ENCODE peak calls at places on chromosomes 13 and 19, in five cellular contexts. One of them, this sample, is unnamed.

GRCh38 chr19:6678690-6679109 is 8.7 kb upstream of the TNFSF14 start:
- DNase-seq in endothelial cell: no peak
- DNase-seq in kidney epithelial cell: no peak
- DNase-seq in CD8-positive, alpha-beta T cell: no peak
- DNase-seq in upper lobe of left lung: no peak
- DNase-seq in this sample: no peak

GRCh38 chr19:57002765-57003164 is 117.0 kb upstream of the USP29 start:
- DNase-seq in endothelial cell: no peak
- DNase-seq in kidney epithelial cell: no peak
- DNase-seq in CD8-positive, alpha-beta T cell: no peak
- DNase-seq in upper lobe of left lung: no peak
- DNase-seq in this sample: no peak

GRCh38 chr19:38245826-38246498 is 10.2 kb downstream of the PPP1R14A start:
- DNase-seq in endothelial cell: no peak
- DNase-seq in kidney epithelial cell: no peak
- DNase-seq in CD8-positive, alpha-beta T cell: no peak
- DNase-seq in upper lobe of left lung: no peak
- DNase-seq in this sample: no peak

GRCh38 chr19:39502640-39503417 is 4.1 kb downstream of the DLL3 start:
- DNase-seq in endothelial cell: peak
- DNase-seq in kidney epithelial cell: no peak
- DNase-seq in CD8-positive, alpha-beta T cell: peak
- DNase-seq in upper lobe of left lung: peak
- DNase-seq in this sample: peak

GRCh38 chr19:16035601-16036297 is 40.5 kb upstream of the TPM4 start:
- DNase-seq in endothelial cell: no peak
- DNase-seq in kidney epithelial cell: no peak
- DNase-seq in CD8-positive, alpha-beta T cell: no peak
- DNase-seq in upper lobe of left lung: peak
- DNase-seq in this sample: no peak

GRCh38 chr13:100533588-100534041 is 55.0 kb downstream of the GGACT start:
- DNase-seq in endothelial cell: no peak
- DNase-seq in kidney epithelial cell: no peak
- DNase-seq in CD8-positive, alpha-beta T cell: peak
- DNase-seq in upper lobe of left lung: peak
- DNase-seq in this sample: no peak

GRCh38 chr13:74129500-74130144 is 4.6 kb downstream of the KLF12 start:
- DNase-seq in endothelial cell: no peak
- DNase-seq in kidney epithelial cell: no peak
- DNase-seq in CD8-positive, alpha-beta T cell: peak
- DNase-seq in upper lobe of left lung: no peak
- DNase-seq in this sample: no peak

GRCh38 chr19:49847731-49848696 is 2.9 kb upstream of the PTOV1 start:
- DNase-seq in endothelial cell: no peak
- DNase-seq in kidney epithelial cell: peak
- DNase-seq in CD8-positive, alpha-beta T cell: no peak
- DNase-seq in upper lobe of left lung: no peak
- DNase-seq in this sample: no peak

GRCh38 chr13:59086147-59086546 is 1077.6 kb downstream of the DIAPH3 start:
- DNase-seq in endothelial cell: no peak
- DNase-seq in kidney epithelial cell: peak
- DNase-seq in CD8-positive, alpha-beta T cell: no peak
- DNase-seq in upper lobe of left lung: no peak
- DNase-seq in this sample: no peak

GRCh38 chr13:113357529-113357928 is 6.4 kb downstream of the GRTP1 start:
- DNase-seq in endothelial cell: no peak
- DNase-seq in kidney epithelial cell: peak
- DNase-seq in CD8-positive, alpha-beta T cell: no peak
- DNase-seq in upper lobe of left lung: no peak
- DNase-seq in this sample: no peak

GRCh38 chr13:96994030-96994848 is at the start of gene OXGR1:
- DNase-seq in endothelial cell: no peak
- DNase-seq in kidney epithelial cell: no peak
- DNase-seq in CD8-positive, alpha-beta T cell: no peak
- DNase-seq in upper lobe of left lung: peak
- DNase-seq in this sample: no peak

GRCh38 chr13:110062077-110062776 is 244.7 kb downstream of the COL4A1 start:
- DNase-seq in endothelial cell: no peak
- DNase-seq in kidney epithelial cell: peak
- DNase-seq in CD8-positive, alpha-beta T cell: no peak
- DNase-seq in upper lobe of left lung: peak
- DNase-seq in this sample: no peak

GRCh38 chr19:43625918-43626579 is 6.6 kb upstream of the ZNF428 start:
- DNase-seq in endothelial cell: no peak
- DNase-seq in kidney epithelial cell: no peak
- DNase-seq in CD8-positive, alpha-beta T cell: no peak
- DNase-seq in upper lobe of left lung: no peak
- DNase-seq in this sample: no peak

GRCh38 chr19:18646535-18647370 is 9.9 kb downstream of the KLHL26 start:
- DNase-seq in endothelial cell: no peak
- DNase-seq in kidney epithelial cell: no peak
- DNase-seq in CD8-positive, alpha-beta T cell: no peak
- DNase-seq in upper lobe of left lung: no peak
- DNase-seq in this sample: no peak

GRCh38 chr19:7787141-7787540 is 24.1 kb downstream of the CLEC4M start:
- DNase-seq in endothelial cell: no peak
- DNase-seq in kidney epithelial cell: no peak
- DNase-seq in CD8-positive, alpha-beta T cell: no peak
- DNase-seq in upper lobe of left lung: no peak
- DNase-seq in this sample: no peak

GRCh38 chr19:918152-918437 is 962 bp downstream of the KISS1R start:
- DNase-seq in endothelial cell: no peak
- DNase-seq in kidney epithelial cell: no peak
- DNase-seq in CD8-positive, alpha-beta T cell: no peak
- DNase-seq in upper lobe of left lung: no peak
- DNase-seq in this sample: no peak

GRCh38 chr19:6060600-6061391 is 49.5 kb downstream of the RFX2 start:
- DNase-seq in endothelial cell: no peak
- DNase-seq in kidney epithelial cell: peak
- DNase-seq in CD8-positive, alpha-beta T cell: peak
- DNase-seq in upper lobe of left lung: no peak
- DNase-seq in this sample: no peak

GRCh38 chr19:58385313-58386165 is 1.5 kb upstream of the RPS5 start:
- DNase-seq in endothelial cell: no peak
- DNase-seq in kidney epithelial cell: no peak
- DNase-seq in CD8-positive, alpha-beta T cell: no peak
- DNase-seq in upper lobe of left lung: no peak
- DNase-seq in this sample: no peak

GRCh38 chr19:18107235-18108083 is 9.9 kb downstream of the MAST3 start:
- DNase-seq in endothelial cell: no peak
- DNase-seq in kidney epithelial cell: no peak
- DNase-seq in CD8-positive, alpha-beta T cell: no peak
- DNase-seq in upper lobe of left lung: no peak
- DNase-seq in this sample: no peak

GRCh38 chr19:29878973-29879654 is 62.9 kb upstream of the URI1 start:
- DNase-seq in endothelial cell: no peak
- DNase-seq in kidney epithelial cell: no peak
- DNase-seq in CD8-positive, alpha-beta T cell: no peak
- DNase-seq in upper lobe of left lung: no peak
- DNase-seq in this sample: no peak

GRCh38 chr13:101516262-101516661 is 63.8 kb downstream of the ITGBL1 start:
- DNase-seq in endothelial cell: no peak
- DNase-seq in kidney epithelial cell: no peak
- DNase-seq in CD8-positive, alpha-beta T cell: no peak
- DNase-seq in upper lobe of left lung: no peak
- DNase-seq in this sample: no peak

GRCh38 chr19:34654796-34655195 is 22.2 kb downstream of the SCGB2B2 start:
- DNase-seq in endothelial cell: no peak
- DNase-seq in kidney epithelial cell: no peak
- DNase-seq in CD8-positive, alpha-beta T cell: no peak
- DNase-seq in upper lobe of left lung: no peak
- DNase-seq in this sample: no peak

GRCh38 chr19:3544054-3544376 is 5.0 kb downstream of the TEKTIP1 start:
- DNase-seq in endothelial cell: no peak
- DNase-seq in kidney epithelial cell: no peak
- DNase-seq in CD8-positive, alpha-beta T cell: no peak
- DNase-seq in upper lobe of left lung: peak
- DNase-seq in this sample: no peak

GRCh38 chr19:4577020-4577782 is 17.7 kb upstream of the SEMA6B start:
- DNase-seq in endothelial cell: no peak
- DNase-seq in kidney epithelial cell: no peak
- DNase-seq in CD8-positive, alpha-beta T cell: no peak
- DNase-seq in upper lobe of left lung: no peak
- DNase-seq in this sample: no peak

GRCh38 chr19:44356383-44357111 is at the start of gene ZNF112:
- DNase-seq in endothelial cell: peak
- DNase-seq in kidney epithelial cell: peak
- DNase-seq in CD8-positive, alpha-beta T cell: no peak
- DNase-seq in upper lobe of left lung: peak
- DNase-seq in this sample: peak

GRCh38 chr19:34232566-34233481 is 21.5 kb upstream of the GARRE1 start:
- DNase-seq in endothelial cell: no peak
- DNase-seq in kidney epithelial cell: peak
- DNase-seq in CD8-positive, alpha-beta T cell: no peak
- DNase-seq in upper lobe of left lung: no peak
- DNase-seq in this sample: no peak

GRCh38 chr19:45881909-45882528 is 3.9 kb downstream of the IRF2BP1 start:
- DNase-seq in endothelial cell: no peak
- DNase-seq in kidney epithelial cell: no peak
- DNase-seq in CD8-positive, alpha-beta T cell: no peak
- DNase-seq in upper lobe of left lung: no peak
- DNase-seq in this sample: no peak

GRCh38 chr19:10740798-10741197 is 22.9 kb downstream of the DNM2 start:
- DNase-seq in endothelial cell: no peak
- DNase-seq in kidney epithelial cell: no peak
- DNase-seq in CD8-positive, alpha-beta T cell: no peak
- DNase-seq in upper lobe of left lung: no peak
- DNase-seq in this sample: no peak

GRCh38 chr19:3961007-3961406 is 9.9 kb downstream of the DAPK3 start:
- DNase-seq in endothelial cell: no peak
- DNase-seq in kidney epithelial cell: no peak
- DNase-seq in CD8-positive, alpha-beta T cell: no peak
- DNase-seq in upper lobe of left lung: peak
- DNase-seq in this sample: no peak

GRCh38 chr13:42652642-42653415 is 78.9 kb downstream of the TNFSF11 start:
- DNase-seq in endothelial cell: no peak
- DNase-seq in kidney epithelial cell: no peak
- DNase-seq in CD8-positive, alpha-beta T cell: no peak
- DNase-seq in upper lobe of left lung: no peak
- DNase-seq in this sample: no peak

GRCh38 chr13:97028441-97029299 is 34.4 kb upstream of the OXGR1 start:
- DNase-seq in endothelial cell: peak
- DNase-seq in kidney epithelial cell: no peak
- DNase-seq in CD8-positive, alpha-beta T cell: peak
- DNase-seq in upper lobe of left lung: peak
- DNase-seq in this sample: no peak

DNA sequence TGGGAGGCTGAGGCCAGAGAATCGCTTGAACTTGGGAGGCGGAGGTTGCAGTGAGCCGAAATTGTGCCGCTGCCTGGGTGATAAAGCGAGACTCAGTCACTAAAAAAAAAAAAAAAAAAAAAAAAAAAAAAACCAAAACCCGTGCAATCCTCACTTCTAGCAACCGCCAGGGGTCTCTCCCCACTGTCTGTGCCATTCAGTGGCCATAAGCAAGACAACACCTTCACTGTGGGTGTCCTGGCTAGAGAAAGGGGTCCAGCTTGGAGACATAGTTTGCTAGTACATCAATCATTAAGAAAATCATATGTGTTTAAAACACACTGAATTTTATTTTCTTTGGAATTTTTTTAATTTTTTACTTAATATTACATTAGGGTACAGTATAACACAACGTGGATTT is 68.2 kb downstream of the RASL11A start:
- DNase-seq in endothelial cell: peak
- DNase-seq in kidney epithelial cell: no peak
- DNase-seq in CD8-positive, alpha-beta T cell: no peak
- DNase-seq in upper lobe of left lung: no peak
- DNase-seq in this sample: no peak
- TF ChIP-seq CTCF in endothelial cell: no peak
- TF ChIP-seq CTCF in kidney epithelial cell: peak
- TF ChIP-seq CTCF in CD8-positive, alpha-beta T cell: no peak
- TF ChIP-seq CTCF in upper lobe of left lung: no peak
- TF ChIP-seq CTCF in this sample: no peak

DNA sequence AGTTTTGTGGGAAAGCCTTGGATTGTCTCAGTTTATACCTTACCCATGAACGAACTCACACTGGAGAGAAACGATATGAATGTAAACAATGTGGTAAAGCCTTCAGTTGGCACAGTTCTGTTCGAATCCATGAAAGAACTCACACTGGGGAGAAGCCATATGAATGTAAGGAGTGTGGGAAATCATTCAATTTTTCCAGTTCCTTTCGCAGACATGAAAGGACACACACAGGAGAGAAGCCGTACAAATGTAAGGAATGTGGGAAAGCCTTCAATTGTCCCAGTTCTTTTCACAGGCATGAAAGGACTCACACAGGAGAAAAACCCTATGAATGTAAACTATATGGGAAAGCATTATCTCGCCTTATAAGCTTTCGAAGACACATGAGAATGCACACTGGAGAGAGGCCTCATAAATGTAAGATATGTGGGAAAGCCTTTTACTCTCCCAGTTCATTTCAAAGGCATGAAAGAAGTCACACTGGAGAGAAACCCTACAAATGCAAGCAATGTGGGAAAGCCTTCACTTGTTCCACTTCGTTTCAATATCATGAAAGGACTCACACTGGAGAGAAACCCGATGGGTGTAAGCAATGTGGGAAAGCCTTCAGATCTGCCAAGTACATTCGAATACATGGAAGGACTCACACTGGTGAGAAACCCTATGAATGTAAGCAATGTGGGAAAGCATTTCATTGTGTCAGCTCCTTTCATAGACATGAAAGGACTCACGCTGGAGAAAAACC is 7.5 kb upstream of the ZNF440 start:
- DNase-seq in endothelial cell: no peak
- DNase-seq in kidney epithelial cell: no peak
- DNase-seq in CD8-positive, alpha-beta T cell: no peak
- DNase-seq in upper lobe of left lung: no peak
- DNase-seq in this sample: no peak
- TF ChIP-seq CTCF in endothelial cell: no peak
- TF ChIP-seq CTCF in kidney epithelial cell: no peak
- TF ChIP-seq CTCF in CD8-positive, alpha-beta T cell: no peak
- TF ChIP-seq CTCF in upper lobe of left lung: no peak
- TF ChIP-seq CTCF in this sample: no peak

GRCh38 chr13:55516610-55517009 is 1624.1 kb upstream of the PRR20A start:
- DNase-seq in endothelial cell: no peak
- DNase-seq in kidney epithelial cell: no peak
- DNase-seq in CD8-positive, alpha-beta T cell: no peak
- DNase-seq in upper lobe of left lung: no peak
- DNase-seq in this sample: no peak

GRCh38 chr13:55517312-55517711 is 1623.4 kb upstream of the PRR20A start:
- DNase-seq in endothelial cell: peak
- DNase-seq in kidney epithelial cell: no peak
- DNase-seq in CD8-positive, alpha-beta T cell: no peak
- DNase-seq in upper lobe of left lung: no peak
- DNase-seq in this sample: no peak
- TF ChIP-seq CTCF in endothelial cell: peak
- TF ChIP-seq CTCF in kidney epithelial cell: peak
- TF ChIP-seq CTCF in CD8-positive, alpha-beta T cell: no peak
- TF ChIP-seq CTCF in upper lobe of left lung: no peak
- TF ChIP-seq CTCF in this sample: no peak

DNA sequence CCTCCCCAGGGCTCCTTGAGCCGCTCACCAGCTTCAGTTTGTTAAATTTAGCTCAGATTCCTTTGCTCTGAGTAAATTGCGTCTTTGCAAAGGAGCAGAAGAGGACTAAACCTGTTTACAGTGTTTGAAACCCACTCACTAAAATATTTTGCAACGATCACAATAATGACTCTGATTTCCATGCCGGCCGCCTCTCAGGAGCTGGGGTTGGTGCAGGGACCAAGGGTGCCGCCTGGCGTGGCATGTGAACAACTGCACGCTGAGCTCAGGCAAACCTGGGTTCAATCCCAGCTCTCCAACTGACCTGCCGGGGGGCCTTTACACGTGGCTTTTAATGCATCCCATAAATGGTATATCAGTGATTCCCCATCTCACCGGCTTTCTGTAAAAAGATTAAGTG is 68.7 kb upstream of the CACNA1A start:
- DNase-seq in endothelial cell: no peak
- DNase-seq in kidney epithelial cell: no peak
- DNase-seq in CD8-positive, alpha-beta T cell: no peak
- DNase-seq in upper lobe of left lung: peak
- DNase-seq in this sample: no peak
- TF ChIP-seq CTCF in endothelial cell: no peak
- TF ChIP-seq CTCF in kidney epithelial cell: no peak
- TF ChIP-seq CTCF in CD8-positive, alpha-beta T cell: no peak
- TF ChIP-seq CTCF in upper lobe of left lung: no peak
- TF ChIP-seq CTCF in this sample: no peak